ENCODE peak calls at places on chromosomes 6 and 20, in six cellular contexts. H is GM23248, R is coronary artery, K is HCT116, T is heart left ventricle, M is transverse colon. W is an unnamed sample.

GRCh38 chr20:11261533-11262000 is 587.8 kb upstream of the JAG1 start:
- DNase-seq in M (no peak), T (no peak), H (peak), K (no peak), R (no peak), W (no peak)

GRCh38 chr6:19415605-19416326 is 421.4 kb upstream of the ID4 start:
- DNase-seq in T (no peak), M (no peak), H (peak), K (peak), R (no peak), W (peak)

GRCh38 chr6:72260489-72260888 is 361.4 kb upstream of the KCNQ5 start:
- DNase-seq in T (no peak), K (no peak), H (no peak), M (no peak), R (no peak), W (no peak)

GRCh38 chr6:35238843-35239289 is 20.7 kb upstream of the ZNF76 start:
- DNase-seq in H (no peak), M (no peak), K (no peak), T (peak), R (no peak), W (no peak)

GRCh38 chr6:163302747-163303146 is 111.8 kb upstream of the QKI start:
- DNase-seq in K (no peak), R (no peak), T (no peak), M (no peak), H (no peak), W (no peak)

GRCh38 chr20:23520185-23520584 is 29.3 kb downstream of the CST8 start:
- DNase-seq in K (no peak), M (no peak), H (no peak), T (no peak), R (no peak), W (no peak)

GRCh38 chr6:165655191-165655590 is 7.8 kb downstream of the PDE10A start:
- DNase-seq in R (no peak), M (no peak), H (no peak), T (no peak), K (no peak), W (no peak)

GRCh38 chr20:51447097-51447764 is 95.3 kb downstream of the NFATC2 start:
- DNase-seq in T (peak), M (peak), R (peak), H (peak), K (peak), W (no peak)

GRCh38 chr6:119231394-119231793 is 118.2 kb downstream of the MAN1A1 start:
- DNase-seq in K (no peak), M (no peak), R (no peak), T (no peak), H (no peak), W (no peak)

GRCh38 chr6:155274533-155274932 is 10.7 kb downstream of the CLDN20 start:
- DNase-seq in H (peak), T (no peak), M (no peak), K (no peak), R (no peak), W (peak)

GRCh38 chr6:56699066-56699654 is 56.5 kb upstream of the DST start:
- DNase-seq in M (no peak), H (peak), R (no peak), T (no peak), K (no peak), W (no peak)

GRCh38 chr6:1379026-1379809 is 10.2 kb upstream of the FOXF2 start:
- DNase-seq in M (no peak), T (no peak), H (no peak), R (peak), K (no peak), W (no peak)

GRCh38 chr6:1381397-1382330 is 7.7 kb upstream of the FOXF2 start:
- DNase-seq in K (no peak), R (peak), H (peak), T (no peak), M (peak), W (no peak)

GRCh38 chr6:1380625-1381396 is 8.6 kb upstream of the FOXF2 start:
- DNase-seq in T (no peak), H (no peak), K (no peak), R (peak), M (no peak), W (no peak)

GRCh38 chr6:1378224-1379025 is 11.0 kb upstream of the FOXF2 start:
- DNase-seq in M (no peak), H (no peak), K (no peak), T (no peak), R (peak), W (no peak)

DNA sequence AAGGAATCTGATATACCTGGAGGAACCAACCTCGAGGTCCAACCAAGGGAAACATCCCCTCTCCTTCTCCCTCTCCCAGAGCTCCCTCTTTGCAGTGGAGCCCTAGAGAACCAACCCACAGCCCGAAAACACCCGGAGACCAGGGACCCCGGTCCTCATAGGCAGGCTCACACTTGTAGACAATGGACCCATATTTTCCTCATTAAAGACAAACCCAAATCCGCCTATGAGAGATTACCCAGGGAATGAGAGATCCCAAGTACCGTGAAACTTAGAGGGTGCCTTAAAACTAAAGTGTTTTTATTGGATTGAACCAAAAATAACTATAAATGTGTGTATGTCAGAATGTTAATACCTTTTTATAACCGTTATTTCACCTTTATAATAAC is 9.6 kb upstream of the FOXF2 start:
- DNase-seq in R (no peak), T (no peak), H (no peak), K (no peak), M (no peak), W (no peak)
- H3K27ac ChIP-seq in R (no peak), T (no peak), H (no peak), K (no peak), M (no peak), W (no peak)

GRCh38 chr6:43698584-43699349 is 11.2 kb upstream of the MRPS18A start:
- DNase-seq in H (peak), M (no peak), T (peak), K (no peak), R (no peak), W (no peak)

GRCh38 chr6:43689421-43689820 is 1.8 kb upstream of the MRPS18A start:
- DNase-seq in M (no peak), K (no peak), T (no peak), H (no peak), R (no peak), W (no peak)

GRCh38 chr6:43699564-43700186 is 12.1 kb upstream of the MRPS18A start:
- DNase-seq in H (peak), T (no peak), K (no peak), M (peak), R (no peak), W (no peak)

GRCh38 chr6:43695967-43696291 is 8.3 kb upstream of the MRPS18A start:
- DNase-seq in R (no peak), H (no peak), K (no peak), T (no peak), M (no peak), W (no peak)

GRCh38 chr6:43695078-43695966 is 7.7 kb upstream of the MRPS18A start:
- DNase-seq in R (no peak), H (no peak), K (no peak), M (peak), T (peak), W (no peak)
- H3K27ac ChIP-seq in R (no peak), H (no peak), K (no peak), M (peak), T (peak), W (no peak)

GRCh38 chr6:111745636-111746035 is 127.6 kb downstream of the FYN start:
- DNase-seq in T (no peak), K (no peak), R (no peak), M (no peak), H (no peak), W (no peak)
- H3K27ac ChIP-seq in T (peak), K (no peak), R (no peak), M (no peak), H (no peak), W (no peak)

GRCh38 chr20:62059926-62060630 is 5.6 kb downstream of the TAF4 start:
- DNase-seq in M (no peak), T (no peak), R (no peak), K (no peak), H (no peak), W (no peak)

GRCh38 chr20:62060631-62061541 is 4.8 kb downstream of the TAF4 start:
- DNase-seq in T (no peak), M (no peak), K (no peak), H (no peak), R (no peak), W (no peak)

GRCh38 chr20:62063601-62063980 is 2.1 kb downstream of the TAF4 start:
- DNase-seq in H (peak), T (no peak), K (no peak), M (peak), R (no peak), W (no peak)

GRCh38 chr20:62062661-62063600 is 2.8 kb downstream of the TAF4 start:
- DNase-seq in T (no peak), R (no peak), K (no peak), M (no peak), H (no peak), W (no peak)

GRCh38 chr20:62061851-62062418 is 3.7 kb downstream of the TAF4 start:
- DNase-seq in R (no peak), H (no peak), M (no peak), K (no peak), T (no peak), W (no peak)
- H3K27ac ChIP-seq in R (no peak), H (no peak), M (no peak), K (no peak), T (no peak), W (no peak)

GRCh38 chr6:36249536-36249935 is 20.3 kb upstream of the PNPLA1 start:
- DNase-seq in R (no peak), M (no peak), H (peak), T (no peak), K (no peak), W (no peak)

GRCh38 chr6:36246511-36247268 is 23.2 kb upstream of the PNPLA1 start:
- DNase-seq in T (no peak), M (no peak), R (no peak), K (no peak), H (peak), W (no peak)

GRCh38 chr6:36247691-36248090 is 22.2 kb upstream of the PNPLA1 start:
- DNase-seq in M (no peak), T (no peak), H (peak), R (no peak), K (no peak), W (no peak)

GRCh38 chr6:36249010-36249409 is 20.9 kb upstream of the PNPLA1 start:
- DNase-seq in H (peak), K (no peak), M (no peak), T (no peak), R (no peak), W (no peak)

DNA sequence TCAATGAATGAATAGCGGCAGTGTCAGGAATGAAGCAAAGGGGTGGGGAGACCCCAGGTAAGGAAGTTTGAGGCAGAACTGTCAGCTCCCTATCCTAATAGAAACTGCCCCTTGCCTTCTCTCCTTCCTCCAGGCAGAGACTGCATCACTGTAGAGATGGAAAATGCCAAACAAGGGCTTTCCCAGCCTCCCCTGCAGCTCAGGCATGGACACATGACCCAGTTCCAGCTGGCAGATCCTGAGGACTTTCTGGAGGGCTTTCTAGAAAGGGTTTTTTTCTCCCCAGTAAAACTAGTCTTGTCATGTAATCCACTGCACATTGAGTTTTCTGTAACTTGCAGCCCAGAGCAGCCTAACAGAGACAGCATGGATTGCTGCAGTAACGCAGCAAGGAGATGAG is 17.9 kb upstream of the PNPLA1 start:
- DNase-seq in M (no peak), R (no peak), T (no peak), K (no peak), H (no peak), W (no peak)
- H3K27ac ChIP-seq in M (no peak), R (no peak), T (no peak), K (no peak), H (no peak), W (no peak)